ENCODE peak calls at places on chromosomes 4 and X, in four cellular contexts. One of them, this sample, is unnamed.
A peak's percentile ranks its signal among the peaks of the same experiment; 100 is the strongest.

GRCh38 chr4:56139241-56139827 is 190.6 kb downstream of the CEP135 start:
- DNase-seq in iPS DF 6.9: no peak
- DNase-seq in CD8-positive, alpha-beta memory T cell: no peak
- DNase-seq in K562: no peak
- DNase-seq in this sample: no peak

GRCh38 chr4:110595583-110595982 is 27.3 kb downstream of the PITX2 start:
- DNase-seq in iPS DF 6.9: no peak
- DNase-seq in K562: no peak
- DNase-seq in CD8-positive, alpha-beta memory T cell: no peak
- DNase-seq in this sample: no peak

GRCh38 chrX:1134156-1134555 is 78.3 kb downstream of the CRLF2 start:
- DNase-seq in K562: no peak
- DNase-seq in iPS DF 6.9: no peak
- DNase-seq in CD8-positive, alpha-beta memory T cell: no peak
- DNase-seq in this sample: no peak

GRCh38 chrX:33207056-33207455 is 4.3 kb downstream of the DMD start:
- DNase-seq in iPS DF 6.9: no peak
- DNase-seq in CD8-positive, alpha-beta memory T cell: no peak
- DNase-seq in K562: no peak
- DNase-seq in this sample: no peak

GRCh38 chr4:105194328-105195231 is 47.9 kb downstream of the TET2 start:
- DNase-seq in CD8-positive, alpha-beta memory T cell: no peak
- DNase-seq in K562: no peak
- DNase-seq in iPS DF 6.9: no peak
- DNase-seq in this sample: no peak

GRCh38 chr4:42398448-42399355 is 1.4 kb downstream of the SHISA3 start:
- DNase-seq in K562: no peak
- DNase-seq in CD8-positive, alpha-beta memory T cell: no peak
- DNase-seq in iPS DF 6.9: no peak
- DNase-seq in this sample: no peak

GRCh38 chr4:72505314-72505744 is 63.7 kb downstream of the ADAMTS3 start:
- DNase-seq in iPS DF 6.9: peak; percentile 7
- DNase-seq in K562: peak; percentile 57
- DNase-seq in CD8-positive, alpha-beta memory T cell: no peak
- DNase-seq in this sample: no peak

GRCh38 chr4:110195561-110196205 is 2.7 kb downstream of the ELOVL6 start:
- DNase-seq in iPS DF 6.9: no peak
- DNase-seq in K562: peak; percentile 40
- DNase-seq in CD8-positive, alpha-beta memory T cell: no peak
- DNase-seq in this sample: no peak

GRCh38 chr4:22410645-22411247 is 105.1 kb downstream of the ADGRA3 start:
- DNase-seq in CD8-positive, alpha-beta memory T cell: no peak
- DNase-seq in K562: no peak
- DNase-seq in iPS DF 6.9: no peak
- DNase-seq in this sample: no peak

GRCh38 chr4:121150003-121150402 is 14.1 kb downstream of the TNIP3 start:
- DNase-seq in K562: no peak
- DNase-seq in CD8-positive, alpha-beta memory T cell: no peak
- DNase-seq in iPS DF 6.9: no peak
- DNase-seq in this sample: no peak

GRCh38 chr4:6548201-6548881 is 26.6 kb upstream of the MAN2B2 start:
- DNase-seq in iPS DF 6.9: no peak
- DNase-seq in CD8-positive, alpha-beta memory T cell: no peak
- DNase-seq in K562: peak; percentile 57
- DNase-seq in this sample: no peak

GRCh38 chr4:40525811-40526598 is 103.7 kb downstream of the RBM47 start:
- DNase-seq in CD8-positive, alpha-beta memory T cell: no peak
- DNase-seq in K562: peak; percentile 86
- DNase-seq in iPS DF 6.9: no peak
- DNase-seq in this sample: no peak

GRCh38 chr4:70992354-70992753 is 1.1 kb upstream of the DCK start:
- DNase-seq in iPS DF 6.9: no peak
- DNase-seq in K562: peak; percentile 58
- DNase-seq in CD8-positive, alpha-beta memory T cell: no peak
- DNase-seq in this sample: no peak

GRCh38 chrX:133475521-133475920 is 60.2 kb upstream of the GPC4 start:
- DNase-seq in K562: no peak
- DNase-seq in iPS DF 6.9: no peak
- DNase-seq in CD8-positive, alpha-beta memory T cell: no peak
- DNase-seq in this sample: no peak

GRCh38 chr4:386708-387105 is 49.1 kb downstream of the ZNF141 start:
- DNase-seq in iPS DF 6.9: no peak
- DNase-seq in CD8-positive, alpha-beta memory T cell: no peak
- DNase-seq in K562: no peak
- DNase-seq in this sample: no peak
- H3K9me3 ChIP-seq in iPS DF 6.9: no peaks in the 10 kb centered on the region
- H3K9me3 ChIP-seq in CD8-positive, alpha-beta memory T cell: peaks cover 46% of the 10 kb centered on the region
- H3K9me3 ChIP-seq in K562: peaks cover 2% of the 10 kb centered on the region
- H3K9me3 ChIP-seq in this sample: peaks cover 26% of the 10 kb centered on the region

GRCh38 chrX:57652705-57653104 is 27.4 kb downstream of the NLRP2B start:
- DNase-seq in CD8-positive, alpha-beta memory T cell: no peak
- DNase-seq in K562: no peak
- DNase-seq in iPS DF 6.9: no peak
- DNase-seq in this sample: no peak
- H3K9me3 ChIP-seq in CD8-positive, alpha-beta memory T cell: no peaks in the 10 kb centered on the region
- H3K9me3 ChIP-seq in K562: no peaks in the 10 kb centered on the region
- H3K9me3 ChIP-seq in iPS DF 6.9: no peaks in the 10 kb centered on the region
- H3K9me3 ChIP-seq in this sample: no peaks in the 10 kb centered on the region

DNA sequence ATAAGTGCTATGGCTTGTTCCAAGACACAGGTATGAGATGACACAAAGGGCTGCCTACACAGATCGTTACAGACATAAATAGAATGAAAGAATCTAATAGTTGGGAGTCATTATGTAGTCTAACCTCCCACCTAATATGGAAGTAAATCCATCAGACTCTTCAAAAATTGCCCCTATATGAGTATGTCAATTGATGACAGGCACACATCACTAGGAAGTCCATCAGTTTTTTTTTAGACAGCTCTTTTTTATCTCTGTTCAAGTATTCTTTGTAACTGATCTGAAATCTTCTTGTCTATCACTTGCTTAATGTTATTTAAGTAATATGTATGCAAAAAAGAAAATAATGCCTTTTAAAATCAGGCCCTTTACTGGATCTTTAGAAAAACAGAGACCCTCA is 191.6 kb downstream of the UBE2NL start:
- DNase-seq in K562: no peak
- DNase-seq in iPS DF 6.9: no peak
- DNase-seq in CD8-positive, alpha-beta memory T cell: no peak
- DNase-seq in this sample: no peak
- H3K9me3 ChIP-seq in K562: no peaks in the 10 kb centered on the region
- H3K9me3 ChIP-seq in iPS DF 6.9: no peaks in the 10 kb centered on the region
- H3K9me3 ChIP-seq in CD8-positive, alpha-beta memory T cell: no peaks in the 10 kb centered on the region
- H3K9me3 ChIP-seq in this sample: no peaks in the 10 kb centered on the region

GRCh38 chrX:13283512-13283911 is 36.3 kb downstream of the ATXN3L start:
- DNase-seq in K562: peak; percentile 63
- DNase-seq in iPS DF 6.9: no peak
- DNase-seq in CD8-positive, alpha-beta memory T cell: no peak
- DNase-seq in this sample: no peak
- H3K9me3 ChIP-seq in K562: peaks cover 3% of the 10 kb centered on the region
- H3K9me3 ChIP-seq in iPS DF 6.9: no peaks in the 10 kb centered on the region
- H3K9me3 ChIP-seq in CD8-positive, alpha-beta memory T cell: no peaks in the 10 kb centered on the region
- H3K9me3 ChIP-seq in this sample: no peaks in the 10 kb centered on the region

DNA sequence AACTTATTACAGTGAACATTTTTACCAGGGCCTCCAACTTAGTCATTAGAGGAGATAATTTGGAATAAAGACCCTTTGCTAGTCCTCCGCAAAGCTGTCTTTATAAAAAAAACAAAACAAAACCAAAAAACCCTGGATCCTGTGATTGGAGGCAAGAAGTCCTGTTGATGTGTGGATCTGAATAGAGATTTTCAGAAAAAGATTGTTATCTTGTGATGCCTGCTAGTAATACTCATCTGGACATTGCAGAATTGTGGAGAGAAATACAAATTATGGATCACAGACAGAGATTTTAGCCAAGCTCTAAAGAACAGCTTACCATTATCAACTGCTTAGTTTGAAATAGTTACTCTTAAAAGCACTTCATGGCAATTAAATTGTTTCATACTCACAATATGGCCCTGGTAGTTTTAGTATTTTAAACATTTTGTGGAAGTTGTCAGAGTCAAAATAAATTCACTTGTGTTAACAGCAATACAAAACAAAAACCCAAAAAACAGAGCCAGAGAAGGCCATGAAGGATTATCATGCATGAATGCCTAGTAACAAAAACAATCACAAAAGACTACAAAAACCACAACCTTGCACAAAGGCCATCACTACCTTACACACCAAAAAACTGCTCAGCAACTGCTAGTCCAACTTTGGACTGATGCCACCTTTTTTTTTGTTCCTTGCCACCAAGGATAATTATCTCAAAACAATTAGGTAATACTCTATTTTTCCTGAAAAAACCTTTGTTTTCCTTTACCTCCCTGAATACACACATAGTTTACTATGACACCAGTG is 514.5 kb upstream of the SLIT2 start:
- DNase-seq in K562: no peak
- DNase-seq in CD8-positive, alpha-beta memory T cell: no peak
- DNase-seq in iPS DF 6.9: no peak
- DNase-seq in this sample: no peak
- H3K9me3 ChIP-seq in K562: no peaks in the 10 kb centered on the region
- H3K9me3 ChIP-seq in CD8-positive, alpha-beta memory T cell: no peaks in the 10 kb centered on the region
- H3K9me3 ChIP-seq in iPS DF 6.9: no peaks in the 10 kb centered on the region
- H3K9me3 ChIP-seq in this sample: no peaks in the 10 kb centered on the region

GRCh38 chrX:67779099-67779498 is 235.3 kb downstream of the AR start:
- DNase-seq in iPS DF 6.9: no peak
- DNase-seq in CD8-positive, alpha-beta memory T cell: no peak
- DNase-seq in K562: no peak
- DNase-seq in this sample: no peak

GRCh38 chrX:67781132-67781531 is 237.3 kb downstream of the AR start:
- DNase-seq in CD8-positive, alpha-beta memory T cell: no peak
- DNase-seq in K562: no peak
- DNase-seq in iPS DF 6.9: no peak
- DNase-seq in this sample: no peak

GRCh38 chrX:67784712-67785111 is 240.9 kb downstream of the AR start:
- DNase-seq in iPS DF 6.9: no peak
- DNase-seq in CD8-positive, alpha-beta memory T cell: no peak
- DNase-seq in K562: no peak
- DNase-seq in this sample: no peak

GRCh38 chrX:67777148-67777547 is 233.3 kb downstream of the AR start:
- DNase-seq in iPS DF 6.9: no peak
- DNase-seq in CD8-positive, alpha-beta memory T cell: no peak
- DNase-seq in K562: no peak
- DNase-seq in this sample: no peak

DNA sequence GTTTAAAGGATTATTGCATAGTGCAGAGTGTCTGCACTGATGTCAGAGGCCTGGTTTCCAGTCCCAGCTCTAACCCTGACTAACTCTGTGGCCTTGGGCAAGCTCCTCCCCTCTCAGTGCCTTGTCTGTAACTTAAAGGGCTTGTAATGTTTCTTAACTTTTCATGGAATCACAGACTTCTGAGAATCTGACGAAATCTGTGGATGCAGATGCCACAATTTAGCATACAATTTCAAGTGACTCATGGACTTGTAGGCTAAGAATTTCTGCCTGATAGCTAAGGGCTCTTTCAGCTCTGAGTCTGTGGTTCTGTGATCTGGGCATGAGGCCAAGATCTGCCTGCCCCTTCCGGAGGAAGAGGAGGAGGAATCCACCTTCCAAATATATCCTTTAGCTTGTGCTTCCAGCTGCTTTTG is 236.9 kb downstream of the AR start:
- DNase-seq in iPS DF 6.9: no peak
- DNase-seq in K562: peak; percentile 50
- DNase-seq in CD8-positive, alpha-beta memory T cell: no peak
- DNase-seq in this sample: no peak
- H3K9me3 ChIP-seq in iPS DF 6.9: no peaks in the 10 kb centered on the region
- H3K9me3 ChIP-seq in K562: no peaks in the 10 kb centered on the region
- H3K9me3 ChIP-seq in CD8-positive, alpha-beta memory T cell: no peaks in the 10 kb centered on the region
- H3K9me3 ChIP-seq in this sample: no peaks in the 10 kb centered on the region